ENCODE peak calls at places on chromosomes 11 and 22, in seven cellular contexts. D, S, J, M, A, X and H are unnamed samples.

GRCh38 chr22:30573594-30574094 is 821 bp downstream of the GAL3ST1 start:
- DNase-seq in J (no peak), A (no peak), M (no peak), D (no peak), S (no peak), X (peak), H (no peak)

GRCh38 chr11:64356498-64357411 is 2.2 kb upstream of the RPS6KA4 start:
- DNase-seq in M (peak), X (peak), A (no peak), D (peak), J (peak), S (peak), H (no peak)

GRCh38 chr11:45412521-45412920 is 126.4 kb upstream of the SYT13 start:
- DNase-seq in J (no peak), D (no peak), M (no peak), X (no peak), S (no peak), A (no peak), H (no peak)

GRCh38 chr22:49934144-49934890 is 15.9 kb downstream of the CRELD2 start:
- DNase-seq in S (no peak), M (peak), A (no peak), D (peak), X (peak), J (no peak), H (peak)

GRCh38 chr11:62923634-62924411 is 2.7 kb upstream of the CHRM1 start:
- DNase-seq in M (no peak), J (no peak), D (no peak), X (no peak), S (no peak), A (no peak), H (no peak)

GRCh38 chr22:20089977-20090729 is 10.1 kb downstream of the DGCR8 start:
- DNase-seq in J (no peak), D (peak), X (no peak), S (no peak), A (peak), M (no peak), H (peak)

GRCh38 chr11:31968774-31969433 is 122.0 kb upstream of the RCN1 start:
- DNase-seq in M (no peak), D (peak), A (peak), J (no peak), S (peak), X (peak), H (peak)

GRCh38 chr11:65432686-65433582 is 10.3 kb downstream of the NEAT1 start:
- DNase-seq in X (peak), A (no peak), D (peak), S (peak), M (no peak), J (peak), H (peak)

GRCh38 chr11:46918087-46918751 is at the start of gene LRP4:
- DNase-seq in S (no peak), D (peak), M (no peak), X (peak), A (no peak), J (peak), H (no peak)

GRCh38 chr22:39264344-39265116 is 19.7 kb upstream of the PDGFB start:
- DNase-seq in S (no peak), J (no peak), X (no peak), D (no peak), A (no peak), M (no peak), H (no peak)